ENCODE peak calls at places on chromosomes 12 and 14, in seven cellular contexts. D, B, T, A, M, L and G are unnamed samples.

GRCh38 chr12:115394498-115395220 is 710.7 kb upstream of the TBX3 start:
- DNase-seq in D (no peak), B (no peak), T (no peak), A (no peak), M (no peak), L (no peak), G (peak)

GRCh38 chr12:43805149-43805856 is 814 bp downstream of the TWF1 start:
- DNase-seq in D (no peak), B (no peak), T (no peak), A (no peak), M (no peak), L (peak), G (no peak)

GRCh38 chr12:31872831-31873604 is 86.2 kb upstream of the RESF1 start:
- DNase-seq in D (no peak), B (no peak), T (no peak), A (no peak), M (no peak), L (no peak), G (no peak)

GRCh38 chr14:51546603-51547258 is 105.0 kb upstream of the FRMD6 start:
- DNase-seq in D (no peak), B (no peak), T (no peak), A (no peak), M (no peak), L (no peak), G (no peak)

GRCh38 chr12:14260011-14260993 is 105.2 kb upstream of the ATF7IP start:
- DNase-seq in D (no peak), B (peak), T (peak), A (peak), M (no peak), L (no peak), G (peak)

GRCh38 chr12:48122065-48122834 is 3.1 kb downstream of the PFKM start:
- DNase-seq in D (no peak), B (no peak), T (no peak), A (no peak), M (no peak), L (no peak), G (no peak)

GRCh38 chr12:120062976-120063579 is 53.5 kb downstream of the RAB35 start:
- DNase-seq in D (no peak), B (no peak), T (no peak), A (no peak), M (no peak), L (no peak), G (no peak)

GRCh38 chr14:33062476-33062875 is 123.8 kb downstream of the NPAS3 start:
- DNase-seq in D (no peak), B (no peak), T (no peak), A (no peak), M (no peak), L (no peak), G (no peak)

GRCh38 chr14:101217972-101218371 is 314.4 kb upstream of the RTL1 start:
- DNase-seq in D (no peak), B (no peak), T (no peak), A (no peak), M (no peak), L (no peak), G (no peak)

GRCh38 chr12:94025730-94026129 is 122.6 kb upstream of the PLXNC1 start:
- DNase-seq in D (no peak), B (no peak), T (no peak), A (no peak), M (no peak), L (no peak), G (no peak)